ENCODE peak calls at places on chromosomes 1 and 21, in ten cellular contexts. M, G, S, Z, F, D, E, W, V and U are unnamed samples.

GRCh38 chr21:27813750-27814149 is 846.9 kb upstream of the ADAMTS5 start:
- DNase-seq in F (no peak), G (no peak), W (peak), D (no peak), E (peak), M (no peak), S (peak), V (no peak), Z (no peak), U (no peak)

GRCh38 chr1:109133815-109134214 is 19.9 kb downstream of the ELAPOR1 start:
- DNase-seq in Z (no peak), G (no peak), S (peak), F (no peak), M (no peak), D (no peak), W (peak), V (no peak), E (no peak), U (no peak)

GRCh38 chr1:233639611-233640010 is 25.7 kb downstream of the KCNK1 start:
- DNase-seq in E (peak), Z (no peak), M (no peak), D (no peak), F (no peak), G (no peak), S (no peak), W (no peak), V (no peak), U (no peak)

GRCh38 chr1:36755313-36756230 is 272.9 kb upstream of the CSF3R start:
- DNase-seq in V (no peak), E (no peak), W (no peak), S (peak), F (no peak), Z (no peak), D (no peak), M (no peak), G (no peak), U (no peak)

GRCh38 chr1:171913385-171913784 is 72.1 kb downstream of the DNM3 start:
- DNase-seq in S (no peak), V (no peak), Z (peak), M (no peak), D (no peak), G (no peak), E (peak), W (no peak), F (peak), U (peak)

GRCh38 chr1:51690285-51690961 is 73.5 kb downstream of the OSBPL9 start:
- DNase-seq in G (no peak), F (no peak), V (no peak), S (no peak), Z (peak), E (peak), D (no peak), M (no peak), W (no peak), U (peak)

GRCh38 chr1:45621895-45622266 is 2.0 kb downstream of the CCDC17 start:
- DNase-seq in Z (no peak), S (no peak), G (no peak), V (no peak), E (no peak), W (no peak), F (no peak), M (no peak), D (no peak), U (no peak)

GRCh38 chr1:234570741-234571140 is 39.2 kb downstream of the IRF2BP2 start:
- DNase-seq in V (no peak), G (no peak), S (no peak), M (no peak), E (no peak), D (no peak), W (no peak), F (no peak), Z (no peak), U (no peak)

GRCh38 chr1:157089789-157090188 is 9.8 kb downstream of the ETV3L start:
- DNase-seq in M (no peak), G (no peak), S (peak), Z (no peak), V (no peak), W (no peak), D (no peak), E (no peak), F (no peak), U (no peak)

GRCh38 chr21:34910396-34910795 is 138.7 kb downstream of the RUNX1 start:
- DNase-seq in G (no peak), D (no peak), W (peak), M (no peak), Z (no peak), E (no peak), F (no peak), S (peak), V (no peak), U (no peak)

GRCh38 chr1:27521336-27522147 is 31.6 kb upstream of the WASF2 start:
- DNase-seq in S (peak), F (no peak), Z (no peak), M (no peak), E (no peak), D (no peak), G (no peak), W (peak), V (no peak), U (no peak)